ENCODE peak calls at places on chromosomes 3 and 15, in five cellular contexts. One of them, this sample, is unnamed.

GRCh38 chr15:65695073-65695472 is 73.3 kb downstream of the SLC24A1 start:
- DNase-seq in K562: no peak
- DNase-seq in HepG2: no peak
- DNase-seq in A549: no peak
- DNase-seq in GM12878: no peak
- DNase-seq in this sample: no peak

GRCh38 chr15:68697711-68698690 is 119.2 kb downstream of the CORO2B start:
- DNase-seq in K562: no peak
- DNase-seq in HepG2: no peak
- DNase-seq in A549: no peak
- DNase-seq in GM12878: no peak
- DNase-seq in this sample: no peak

GRCh38 chr15:77251662-77252061 is 168.2 kb downstream of the PEAK1 start:
- DNase-seq in K562: peak
- DNase-seq in HepG2: no peak
- DNase-seq in A549: no peak
- DNase-seq in GM12878: no peak
- DNase-seq in this sample: peak

GRCh38 chr3:112649478-112649735 is 8.5 kb upstream of the CCDC80 start:
- DNase-seq in K562: no peak
- DNase-seq in HepG2: no peak
- DNase-seq in A549: no peak
- DNase-seq in GM12878: no peak
- DNase-seq in this sample: no peak

GRCh38 chr3:64345351-64345750 is 120.1 kb upstream of the PRICKLE2 start:
- DNase-seq in K562: no peak
- DNase-seq in HepG2: no peak
- DNase-seq in A549: peak
- DNase-seq in GM12878: no peak
- DNase-seq in this sample: no peak

GRCh38 chr15:40756938-40757337 is 1.9 kb upstream of the RMDN3 start:
- DNase-seq in K562: no peak
- DNase-seq in HepG2: no peak
- DNase-seq in A549: no peak
- DNase-seq in GM12878: no peak
- DNase-seq in this sample: no peak

GRCh38 chr15:86863226-86863915 is 783.7 kb downstream of the AGBL1 start:
- DNase-seq in K562: no peak
- DNase-seq in HepG2: no peak
- DNase-seq in A549: no peak
- DNase-seq in GM12878: no peak
- DNase-seq in this sample: no peak

GRCh38 chr15:92500023-92500630 is 106.4 kb downstream of the ST8SIA2 start:
- DNase-seq in K562: no peak
- DNase-seq in HepG2: no peak
- DNase-seq in A549: no peak
- DNase-seq in GM12878: no peak
- DNase-seq in this sample: no peak

GRCh38 chr15:38672814-38673292 is 108.2 kb upstream of the RASGRP1 start:
- DNase-seq in K562: no peak
- DNase-seq in HepG2: no peak
- DNase-seq in A549: peak
- DNase-seq in GM12878: peak
- DNase-seq in this sample: no peak

GRCh38 chr3:86702381-86702958 is 288.5 kb downstream of the VGLL3 start:
- DNase-seq in K562: no peak
- DNase-seq in HepG2: no peak
- DNase-seq in A549: no peak
- DNase-seq in GM12878: no peak
- DNase-seq in this sample: peak

GRCh38 chr3:9808345-9809037 is 1.6 kb upstream of the TTLL3 start:
- DNase-seq in K562: peak
- DNase-seq in HepG2: peak
- DNase-seq in A549: peak
- DNase-seq in GM12878: no peak
- DNase-seq in this sample: peak

GRCh38 chr3:61417352-61417751 is 144.0 kb upstream of the PTPRG start:
- DNase-seq in K562: no peak
- DNase-seq in HepG2: no peak
- DNase-seq in A549: no peak
- DNase-seq in GM12878: no peak
- DNase-seq in this sample: no peak

GRCh38 chr3:114411811-114412803 is 118.3 kb downstream of the TIGIT start:
- DNase-seq in K562: no peak
- DNase-seq in HepG2: peak
- DNase-seq in A549: peak
- DNase-seq in GM12878: no peak
- DNase-seq in this sample: no peak

GRCh38 chr3:63481627-63482026 is 170.8 kb upstream of the SNTN start:
- DNase-seq in K562: no peak
- DNase-seq in HepG2: no peak
- DNase-seq in A549: no peak
- DNase-seq in GM12878: no peak
- DNase-seq in this sample: no peak

GRCh38 chr15:95804484-95804883 is 526.0 kb upstream of the NR2F2 start:
- DNase-seq in K562: no peak
- DNase-seq in HepG2: no peak
- DNase-seq in A549: no peak
- DNase-seq in GM12878: no peak
- DNase-seq in this sample: no peak

DNA sequence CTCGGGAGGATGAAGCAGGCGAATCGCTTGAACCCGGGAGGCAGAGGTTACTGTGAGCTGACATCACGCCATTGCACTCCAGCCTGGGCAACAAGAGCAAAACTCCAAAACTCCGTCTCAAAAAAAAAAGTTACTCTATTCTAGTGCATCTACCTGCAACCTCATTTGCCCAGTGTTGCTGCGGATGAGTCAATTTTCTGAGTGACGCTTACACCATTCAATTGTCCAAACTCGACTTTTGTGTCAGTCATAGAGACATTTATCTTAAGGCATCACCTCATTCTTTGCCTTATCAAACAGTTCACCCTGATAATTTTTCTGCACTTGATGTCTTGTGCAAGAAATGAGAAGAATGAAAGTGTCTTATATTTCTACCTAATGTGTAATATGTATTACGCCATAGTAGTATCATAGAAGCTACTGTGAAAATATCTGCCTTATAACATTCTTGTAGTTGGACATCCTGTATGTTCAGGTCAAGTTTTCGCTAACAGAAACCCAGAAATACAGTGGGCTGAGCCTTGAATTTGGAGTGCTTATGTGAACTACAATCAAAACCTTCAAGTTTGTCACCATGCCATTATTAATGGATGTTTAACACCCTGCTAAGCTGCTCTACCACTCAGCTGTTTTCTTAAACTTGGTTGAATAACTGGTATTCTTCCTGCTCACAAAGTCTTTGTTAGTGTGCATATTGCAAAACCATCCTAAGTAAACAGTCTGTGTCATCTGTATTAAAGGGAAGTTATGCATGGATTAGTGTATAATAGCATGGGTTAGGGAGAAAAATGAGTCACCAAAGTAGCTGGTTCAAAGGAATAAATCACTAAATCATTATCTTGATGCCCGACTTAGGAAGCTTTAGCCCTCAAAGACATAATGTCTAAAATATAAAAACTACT is 531.0 kb upstream of the NR2F2 start:
- DNase-seq in K562: no peak
- DNase-seq in HepG2: peak
- DNase-seq in A549: peak
- DNase-seq in GM12878: no peak
- DNase-seq in this sample: no peak
- TF ChIP-seq JUNB in K562: no peak
- TF ChIP-seq JUNB in HepG2: no peak
- TF ChIP-seq JUNB in A549: peak
- TF ChIP-seq JUNB in GM12878: no peak
- TF ChIP-seq JUNB in this sample: no peak

DNA sequence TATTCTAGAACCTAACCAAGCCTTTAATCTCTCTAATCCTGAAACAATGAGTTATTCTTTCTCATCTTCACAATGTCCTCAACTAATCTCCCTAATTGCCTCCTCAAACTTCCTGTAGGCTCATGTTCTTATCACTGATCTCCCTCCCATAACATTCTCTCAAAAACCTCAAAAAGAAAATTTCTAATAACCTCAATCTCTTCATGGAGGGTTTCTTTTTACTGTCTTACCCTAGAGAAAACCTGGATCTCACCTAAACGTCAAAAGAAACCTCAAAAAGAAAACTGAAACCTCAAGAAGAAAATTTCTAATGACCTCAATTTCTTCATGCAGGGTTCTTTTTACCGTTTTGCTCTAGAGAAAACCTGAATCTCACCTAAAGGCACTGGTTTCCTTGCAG is 150.2 kb downstream of the GSK3B start:
- DNase-seq in K562: no peak
- DNase-seq in HepG2: no peak
- DNase-seq in A549: no peak
- DNase-seq in GM12878: peak
- DNase-seq in this sample: no peak
- H3K4me2 ChIP-seq in K562: no peak
- H3K4me2 ChIP-seq in HepG2: no peak
- H3K4me2 ChIP-seq in A549: no peak
- H3K4me2 ChIP-seq in GM12878: peak
- H3K4me2 ChIP-seq in this sample: no peak

GRCh38 chr3:189099031-189099471 is 72.7 kb upstream of the TPRG1 start:
- DNase-seq in K562: no peak
- DNase-seq in HepG2: no peak
- DNase-seq in A549: no peak
- DNase-seq in GM12878: no peak
- DNase-seq in this sample: no peak
- H3K27ac ChIP-seq in K562: no peak
- H3K27ac ChIP-seq in HepG2: no peak
- H3K27ac ChIP-seq in A549: no peak
- H3K27ac ChIP-seq in GM12878: no peak
- H3K27ac ChIP-seq in this sample: no peak

GRCh38 chr3:15271785-15272381 is 60.5 kb downstream of the SH3BP5 start:
- DNase-seq in K562: no peak
- DNase-seq in HepG2: no peak
- DNase-seq in A549: no peak
- DNase-seq in GM12878: peak
- DNase-seq in this sample: no peak
- TF ChIP-seq JUNB in K562: no peak
- TF ChIP-seq JUNB in HepG2: no peak
- TF ChIP-seq JUNB in A549: no peak
- TF ChIP-seq JUNB in GM12878: peak
- TF ChIP-seq JUNB in this sample: no peak

This sample was measured in GM23338.